ENCODE peak calls at places on chromosomes 2 and 18, in seven cellular contexts. T, N, Z, Q, H, D and P are unnamed samples.

GRCh38 chr2:172178035-172178434 is 75.3 kb upstream of the DLX2 start:
- DNase-seq in H (no peak), Z (no peak), Q (peak; percentile 79), D (no peak), N (peak; percentile 82), T (no peak), P (no peak)

GRCh38 chr2:159904127-159904564 is 106.1 kb upstream of the CD302 start:
- DNase-seq in Q (no peak), T (no peak), D (no peak), H (peak; percentile 79), Z (no peak), N (no peak), P (no peak)

GRCh38 chr18:51195602-51196115 is 1.8 kb downstream of the MEX3C start:
- DNase-seq in D (peak; percentile 71), H (peak; percentile 94), N (peak; percentile 27), Q (peak; percentile 70), T (peak; percentile 69), Z (peak; percentile 18), P (peak; percentile 61)

GRCh38 chr2:176491172-176491904 is 222.1 kb downstream of the MTX2 start:
- DNase-seq in Z (no peak), H (peak; percentile 27), Q (peak; percentile 100), T (no peak), D (peak; percentile 96), N (peak; percentile 69), P (peak; percentile 93)

GRCh38 chr2:177746358-177746757 is 326.2 kb downstream of the PDE11A start:
- DNase-seq in Z (no peak), D (no peak), T (no peak), H (no peak), Q (no peak), N (no peak), P (no peak)

GRCh38 chr2:74587664-74588277 is 33.3 kb downstream of the DOK1 start:
- DNase-seq in D (peak; percentile 93), H (peak; percentile 82), T (peak; percentile 71), Z (peak; percentile 82), N (peak; percentile 83), Q (peak; percentile 43), P (peak; percentile 85)

GRCh38 chr2:72892506-72893173 is 5.4 kb downstream of the SPR start:
- DNase-seq in Q (peak; percentile 38), Z (peak; percentile 80), H (peak; percentile 87), D (peak; percentile 92), N (peak; percentile 82), T (peak; percentile 81), P (peak; percentile 98)

GRCh38 chr18:58221060-58221725 is 177.2 kb downstream of the NEDD4L start:
- DNase-seq in Q (peak; percentile 97), H (peak; percentile 72), T (peak; percentile 79), N (peak; percentile 96), Z (peak; percentile 71), D (peak; percentile 73), P (peak; percentile 79)

GRCh38 chr2:126915903-126916302 is 17.2 kb downstream of the TEX51 start:
- DNase-seq in N (no peak), Z (no peak), H (no peak), Q (no peak), D (peak; percentile 27), T (no peak), P (no peak)

GRCh38 chr18:45850021-45850420 is 24.5 kb downstream of the SIGLEC15 start:
- DNase-seq in Q (no peak), N (peak; percentile 13), H (peak; percentile 75), D (peak; percentile 80), T (peak; percentile 59), Z (peak; percentile 11), P (no peak)

GRCh38 chr2:150475479-150476212 is 11.8 kb downstream of the RND3 start:
- DNase-seq in N (peak; percentile 1), Q (no peak), H (no peak), T (no peak), Z (no peak), D (no peak), P (no peak)

DNA sequence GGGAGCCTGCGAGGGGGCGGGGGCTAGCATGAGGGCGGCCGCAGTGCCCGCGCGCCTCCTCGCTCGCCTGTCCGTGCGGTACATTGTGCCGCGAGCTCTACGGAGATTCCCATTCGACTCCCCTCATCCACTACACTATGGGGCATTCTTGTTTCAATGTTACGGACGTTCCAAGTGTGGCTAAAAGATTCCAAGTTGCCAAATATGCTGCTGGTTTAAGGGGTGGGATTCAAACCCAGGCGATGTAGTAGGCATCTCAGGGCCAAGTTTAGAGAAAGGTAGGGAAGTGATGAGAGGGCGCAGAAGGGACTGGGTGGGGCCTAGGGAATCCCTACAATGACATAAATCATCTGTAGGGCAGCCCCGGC is 10.0 kb upstream of the CRYBA2 start:
- DNase-seq in T (no peak), Q (no peak), Z (no peak), H (no peak), N (no peak), D (no peak), P (peak; percentile 92)
- H3K4me2 ChIP-seq in T (peak overlapping the region; percentile 36), Q (no peak overlapping the region), Z (peak overlapping the region; percentile 97), H (peak overlapping the region; percentile 90), N (peak overlapping the region; percentile 83), D (no peak overlapping the region), P (no peak overlapping the region)

GRCh38 chr2:216497808-216498366 is 757 bp upstream of the RPL37A start:
- DNase-seq in Z (no peak), D (peak; percentile 60), H (no peak), T (no peak), Q (no peak), N (no peak), P (no peak)
- H3K4me1 ChIP-seq in Z (peaks cover 40% of the 10 kb centered on the region), D (peaks cover 65% of the 10 kb centered on the region), H (peaks cover 35% of the 10 kb centered on the region), T (peaks cover 3% of the 10 kb centered on the region), Q (peaks cover 50% of the 10 kb centered on the region), N (peaks cover 45% of the 10 kb centered on the region), P (peaks cover 56% of the 10 kb centered on the region)

GRCh38 chr2:231780909-231781797 is at the start of gene PDE6D:
- DNase-seq in Z (peak; percentile 99), Q (peak; percentile 99), T (peak; percentile 97), H (peak; percentile 99), N (peak; percentile 99), D (peak; percentile 99), P (peak; percentile 99)
- H3K27ac ChIP-seq in Z (peak within 1 kb of the TSS; percentile 79), Q (peak within 1 kb of the TSS; percentile 74), T (no peak within 1 kb of the TSS), H (no peak within 1 kb of the TSS), N (peak within 1 kb of the TSS; percentile 26), D (peak within 1 kb of the TSS; percentile 40), P (peak within 1 kb of the TSS; percentile 80)

GRCh38 chr2:42846932-42847595 is 54.7 kb upstream of the HAAO start:
- DNase-seq in N (no peak), H (no peak), Q (no peak), T (no peak), Z (no peak), D (no peak), P (no peak)

GRCh38 chr2:42849311-42849710 is 56.9 kb upstream of the HAAO start:
- DNase-seq in T (no peak), Z (no peak), D (no peak), H (no peak), Q (no peak), N (no peak), P (no peak)

GRCh38 chr2:42848726-42849290 is 56.4 kb upstream of the HAAO start:
- DNase-seq in Z (no peak), Q (no peak), D (no peak), H (no peak), N (no peak), T (no peak), P (no peak)

GRCh38 chr2:42848270-42848669 is 55.9 kb upstream of the HAAO start:
- DNase-seq in H (no peak), N (no peak), T (no peak), Q (no peak), D (no peak), Z (no peak), P (peak; percentile 90)

GRCh38 chr2:42847596-42848151 is 55.3 kb upstream of the HAAO start:
- DNase-seq in T (no peak), H (no peak), D (no peak), Q (no peak), Z (no peak), N (no peak), P (no peak)
- H3K4me2 ChIP-seq in T (no peak overlapping the region), H (no peak overlapping the region), D (no peak overlapping the region), Q (no peak overlapping the region), Z (no peak overlapping the region), N (no peak overlapping the region), P (no peak overlapping the region)

DNA sequence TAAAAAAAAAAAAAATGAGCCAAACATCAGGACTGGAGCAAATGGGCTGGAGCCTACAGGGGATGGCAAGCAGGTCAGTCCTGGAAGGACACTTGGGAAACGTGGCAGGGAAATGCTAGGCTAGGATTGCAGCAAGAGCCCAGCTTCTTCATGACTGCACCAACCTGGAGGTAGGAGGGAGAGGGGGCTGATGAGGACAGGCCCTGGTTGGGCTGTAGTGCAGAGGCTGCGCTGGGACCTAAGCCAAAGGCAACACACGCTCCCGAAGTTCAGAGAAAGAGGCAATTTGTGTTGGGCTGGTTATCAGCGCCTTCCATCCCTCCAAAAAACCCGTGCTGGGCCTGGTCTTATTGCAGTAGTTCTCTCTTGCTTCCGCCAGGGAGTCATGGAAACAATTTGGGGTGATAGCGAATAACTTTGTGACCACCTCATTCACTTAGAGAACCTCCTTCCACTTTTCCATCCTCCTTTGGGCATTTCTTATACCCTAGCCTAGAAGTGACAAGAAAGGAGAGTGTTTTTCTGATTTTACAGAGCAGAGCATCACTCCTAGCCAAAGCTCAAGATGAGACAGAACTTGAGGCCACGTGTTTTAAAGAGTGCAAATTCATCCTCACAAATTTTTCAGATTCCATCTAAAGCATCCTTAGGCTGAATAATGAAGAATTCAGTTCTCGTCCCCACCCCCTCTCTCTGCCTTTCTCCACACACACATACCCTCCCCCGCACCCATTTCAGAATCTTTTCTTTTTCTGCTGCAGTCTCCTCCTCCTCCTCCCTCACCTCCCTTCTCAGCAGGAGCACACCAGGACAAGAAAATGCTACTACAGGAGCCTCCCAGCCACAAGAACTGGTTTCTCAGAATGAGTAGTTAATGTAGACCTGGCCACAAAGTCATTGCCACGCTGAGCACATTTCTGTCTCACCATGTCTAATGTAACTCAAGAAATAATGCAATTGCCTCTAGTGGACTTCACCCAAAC is 82.6 kb upstream of the STPG4 start:
- DNase-seq in T (no peak), Q (peak; percentile 77), D (no peak), Z (no peak), N (no peak), H (peak; percentile 82), P (no peak)
- H3K4me1 ChIP-seq in T (peaks cover 21% of the 10 kb centered on the region), Q (peaks cover 14% of the 10 kb centered on the region), D (no peaks in the 10 kb centered on the region), Z (peaks cover 16% of the 10 kb centered on the region), N (peaks cover 5% of the 10 kb centered on the region), H (peaks cover 33% of the 10 kb centered on the region), P (peaks cover 19% of the 10 kb centered on the region)